ENCODE peak calls at places on chromosome 10, in five cellular contexts. A, B, J, P and H are unnamed samples.

GRCh38 chr10:112952282-112952991 is 2.4 kb downstream of the TCF7L2 start:
- DNase-seq in A (no peak), P (peak; percentile 64), B (peak; percentile 44), J (peak; percentile 45), H (no peak)

GRCh38 chr10:132248455-132249231 is 59.1 kb downstream of the STK32C start:
- DNase-seq in A (peak; percentile 92), J (peak; percentile 9), P (no peak), B (peak; percentile 61), H (peak; percentile 65)

GRCh38 chr10:48444266-48444665 is 137.8 kb downstream of the MAPK8 start:
- DNase-seq in J (peak; percentile 33), A (peak; percentile 15), P (no peak), B (no peak), H (no peak)

GRCh38 chr10:127556911-127557310 is 7.8 kb downstream of the NPS start:
- DNase-seq in J (peak; percentile 6), A (no peak), P (no peak), B (no peak), H (peak; percentile 67)

GRCh38 chr10:48288661-48289060 is 14.2 kb upstream of the FRMPD2 start:
- DNase-seq in A (no peak), P (no peak), J (no peak), B (no peak), H (no peak)

GRCh38 chr10:82394122-82394521 is 519.1 kb downstream of the NRG3 start:
- DNase-seq in J (no peak), B (no peak), P (no peak), A (no peak), H (no peak)

GRCh38 chr10:926075-926698 is 5.3 kb downstream of the LARP4B start:
- DNase-seq in A (no peak), J (no peak), B (no peak), P (no peak), H (no peak)

GRCh38 chr10:73339436-73339835 is 19.2 kb downstream of the CFAP70 start:
- DNase-seq in J (no peak), B (no peak), A (no peak), P (no peak), H (no peak)

GRCh38 chr10:104300002-104300735 is 31.2 kb downstream of the GSTO2 start:
- DNase-seq in B (no peak), P (peak; percentile 88), A (no peak), J (peak; percentile 74), H (no peak)

GRCh38 chr10:104303594-104304178 is 34.6 kb downstream of the ITPRIP start:
- DNase-seq in B (no peak), J (no peak), P (no peak), A (no peak), H (no peak)

GRCh38 chr10:104304346-104304745 is 33.9 kb downstream of the ITPRIP start:
- DNase-seq in A (no peak), J (no peak), B (no peak), P (no peak), H (no peak)

GRCh38 chr10:104304927-104305326 is 33.3 kb downstream of the ITPRIP start:
- DNase-seq in A (no peak), P (peak; percentile 60), J (no peak), B (no peak), H (no peak)

GRCh38 chr10:104301907-104302690 is 33.1 kb downstream of the GSTO2 start:
- DNase-seq in B (no peak), P (no peak), J (no peak), A (no peak), H (no peak)
- TF ChIP-seq CTCF in B (no peak), P (no peak), J (no peak), A (no peak), H (no peak)

GRCh38 chr10:122213766-122214165 is 57.3 kb upstream of the BTBD16 start:
- DNase-seq in J (no peak), B (no peak), P (no peak), A (no peak), H (no peak)
- TF ChIP-seq CTCF in J (no peak), B (no peak), P (no peak), A (no peak), H (no peak)

DNA sequence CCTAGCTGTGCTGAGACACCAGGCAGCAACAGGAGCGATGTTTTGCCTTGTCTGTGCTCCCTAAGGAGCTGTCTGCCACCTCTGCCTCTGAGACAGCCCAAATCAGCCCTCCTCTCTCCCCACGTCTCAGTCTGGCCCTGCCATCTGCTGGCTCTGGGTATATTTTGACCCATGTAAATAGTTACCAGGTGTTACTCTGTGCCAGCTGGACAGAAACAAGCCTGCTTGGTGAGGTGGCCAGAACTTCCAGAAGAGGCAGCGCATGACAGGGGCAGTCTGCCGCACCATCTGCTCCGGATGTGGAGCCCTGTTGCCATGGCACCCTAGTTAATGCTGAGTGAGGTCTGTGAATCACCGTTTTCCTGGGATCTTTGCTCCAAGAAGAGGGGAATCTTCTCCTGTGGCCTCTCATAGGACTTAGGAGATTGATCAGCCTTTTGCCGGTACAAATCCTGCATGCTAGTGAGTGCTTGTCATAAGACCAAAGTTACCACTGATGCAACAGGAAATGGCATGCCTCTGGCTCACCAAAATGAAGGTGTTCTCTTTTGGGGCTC is 31.8 kb downstream of the GSTO2 start:
- DNase-seq in P (peak; percentile 91), J (peak; percentile 95), A (no peak), B (peak; percentile 86), H (no peak)
- TF ChIP-seq CTCF in P (no peak), J (peak; percentile 41), A (no peak), B (no peak), H (no peak)

GRCh38 chr10:60868946-60869345 is 75.0 kb downstream of the RHOBTB1 start:
- DNase-seq in P (no peak), A (no peak), B (no peak), J (no peak), H (no peak)

GRCh38 chr10:60871215-60871614 is 72.8 kb downstream of the RHOBTB1 start:
- DNase-seq in J (no peak), A (no peak), B (no peak), P (no peak), H (no peak)

GRCh38 chr10:60870803-60871202 is 73.2 kb downstream of the RHOBTB1 start:
- DNase-seq in B (no peak), A (no peak), J (no peak), P (no peak), H (no peak)

GRCh38 chr10:60872451-60872850 is 71.5 kb downstream of the RHOBTB1 start:
- DNase-seq in P (no peak), B (no peak), A (no peak), J (no peak), H (no peak)

DNA sequence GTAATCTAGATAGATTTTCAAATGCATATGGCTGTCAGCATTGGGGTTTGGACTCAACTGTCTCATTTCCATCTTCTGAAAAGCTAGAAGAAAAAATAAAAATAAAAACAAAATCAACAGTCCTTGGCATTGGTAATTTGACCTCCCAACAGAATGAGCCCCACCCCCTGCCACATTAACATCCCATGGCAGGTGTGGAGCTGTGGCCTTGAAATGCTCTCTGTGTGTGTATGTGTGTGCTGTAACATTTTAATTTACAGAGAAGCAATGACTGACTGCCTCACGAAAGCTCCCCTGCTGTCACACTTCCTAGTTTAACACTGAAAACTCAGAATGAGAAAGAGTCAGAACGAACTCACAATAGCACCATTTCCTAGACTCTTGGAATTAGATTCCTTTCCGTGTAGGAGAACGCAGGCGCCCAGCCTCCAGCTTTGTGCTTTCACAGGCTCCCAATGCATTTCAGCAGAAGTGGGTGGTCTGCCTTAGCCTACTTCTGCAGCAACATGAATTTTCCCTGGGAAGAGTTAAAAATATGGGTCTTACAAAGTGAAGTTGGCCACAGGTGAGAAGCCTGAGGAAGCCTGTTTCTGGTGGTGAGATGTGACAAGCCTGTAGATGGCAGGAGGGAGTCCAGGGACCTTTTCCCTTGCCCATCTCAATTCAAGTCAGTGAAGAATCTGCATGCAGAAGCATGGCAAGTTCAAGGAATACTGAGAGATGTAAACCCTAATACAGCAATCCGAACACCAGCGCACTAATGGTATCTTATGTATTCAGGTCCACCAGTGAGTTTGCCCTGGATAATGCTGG is 73.9 kb downstream of the RHOBTB1 start:
- DNase-seq in P (no peak), J (no peak), A (no peak), B (no peak), H (no peak)
- TF ChIP-seq CTCF in P (no peak), J (peak; percentile 30), A (no peak), B (no peak), H (no peak)

DNA sequence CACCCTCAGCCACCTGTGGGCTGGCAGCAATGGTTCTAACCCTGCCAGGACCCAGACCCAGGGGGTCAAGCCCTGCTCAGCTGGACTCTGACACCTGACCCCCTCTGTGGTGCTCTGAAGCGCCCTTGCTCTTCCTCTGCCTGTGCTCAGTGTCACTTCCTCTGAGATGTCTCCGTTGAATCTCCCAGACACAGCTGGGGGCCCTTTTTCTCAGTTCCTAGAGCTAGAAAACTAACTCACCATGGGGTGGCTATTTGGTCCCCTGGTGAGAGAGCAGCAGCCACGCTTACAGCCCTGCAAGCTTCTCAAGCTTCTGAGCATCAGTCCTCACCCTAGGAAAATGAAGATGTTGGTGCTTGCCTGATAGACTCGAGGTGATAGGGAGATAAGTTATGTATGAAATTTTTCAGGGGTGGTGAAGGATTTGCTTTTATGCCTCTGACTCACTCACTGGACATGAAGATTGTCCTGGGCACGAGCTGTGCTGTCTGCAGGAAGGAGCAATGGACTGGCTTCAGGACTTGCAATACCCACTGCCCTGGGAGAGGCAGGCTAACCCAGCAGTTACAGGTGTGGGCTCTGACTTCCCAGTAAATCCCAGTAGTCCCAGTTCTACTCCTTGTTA is 29.6 kb downstream of the COL13A1 start:
- DNase-seq in J (no peak), B (no peak), P (no peak), A (no peak), H (no peak)
- TF ChIP-seq CTCF in J (no peak), B (no peak), P (no peak), A (no peak), H (no peak)

GRCh38 chr10:78259394-78259793 is 225.7 kb downstream of the RPS24 start:
- DNase-seq in A (no peak), B (no peak), P (no peak), J (no peak), H (no peak)

GRCh38 chr10:78255796-78256638 is 222.4 kb downstream of the RPS24 start:
- DNase-seq in J (peak; percentile 92), A (no peak), B (no peak), P (peak; percentile 84), H (no peak)

GRCh38 chr10:78260675-78261074 is 227.0 kb downstream of the RPS24 start:
- DNase-seq in A (no peak), P (no peak), B (no peak), J (no peak), H (no peak)

GRCh38 chr10:78260141-78260540 is 226.5 kb downstream of the RPS24 start:
- DNase-seq in B (no peak), J (no peak), A (no peak), P (no peak), H (peak; percentile 41)

DNA sequence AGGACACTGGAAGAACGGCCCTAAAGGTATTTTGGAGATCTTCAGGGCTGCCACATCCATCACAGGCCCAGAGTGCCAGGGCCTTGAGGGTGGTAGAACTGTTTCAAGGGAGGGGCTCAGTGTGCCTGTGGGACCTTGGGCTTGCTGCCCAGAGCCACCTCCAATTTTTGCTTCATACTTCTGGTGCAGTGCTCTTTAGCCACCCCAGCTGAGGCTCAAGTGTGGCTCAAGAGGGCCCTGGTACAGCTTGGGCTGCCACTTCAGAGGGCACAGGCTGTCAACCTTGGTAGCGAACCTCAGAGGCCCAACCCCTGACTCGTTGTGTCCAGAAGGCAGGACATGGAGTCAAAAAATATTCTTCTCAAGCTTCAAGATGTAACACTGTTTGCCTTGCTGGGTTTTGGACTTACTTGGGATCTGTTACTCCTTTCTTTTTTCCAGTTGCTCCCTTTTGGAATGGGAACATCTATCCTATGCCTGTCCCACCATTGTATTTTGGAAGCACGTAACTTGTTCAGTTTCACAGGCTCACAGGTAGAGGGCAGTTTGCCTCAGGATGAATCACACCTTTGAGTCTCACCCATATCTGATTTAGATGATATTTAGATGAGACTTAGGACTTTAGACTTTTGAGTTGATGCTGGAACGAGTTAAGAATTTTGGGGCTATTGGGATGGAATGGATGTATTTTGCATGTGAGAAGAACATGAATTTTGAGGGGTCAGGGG is 224.8 kb downstream of the RPS24 start:
- DNase-seq in J (no peak), P (no peak), A (no peak), B (no peak), H (no peak)
- TF ChIP-seq CTCF in J (no peak), P (no peak), A (no peak), B (no peak), H (no peak)